ENCODE peak calls at places on chromosomes 3 and 15, in five cellular contexts. C is A549, A is IMR-90, W is K562, Z is HepG2. H is an unnamed sample.

GRCh38 chr3:84904819-84905555 is 53.8 kb upstream of the CADM2 start:
- DNase-seq in C (no peak), A (no peak), W (no peak), Z (no peak), H (no peak)

GRCh38 chr3:131957980-131958379 is 76.8 kb downstream of the CPNE4 start:
- DNase-seq in C (no peak), A (no peak), W (no peak), Z (no peak), H (no peak)

GRCh38 chr15:48723964-48724363 is 78.5 kb upstream of the FBN1 start:
- DNase-seq in C (no peak), A (no peak), W (no peak), Z (no peak), H (no peak)

GRCh38 chr3:69236808-69237707 is 114.7 kb upstream of the LMOD3 start:
- DNase-seq in C (no peak), A (no peak), W (no peak), Z (no peak), H (no peak)

GRCh38 chr15:90407871-90408317 is 19.9 kb downstream of the IQGAP1 start:
- DNase-seq in C (no peak), A (peak; percentile 61), W (no peak), Z (no peak), H (no peak)

GRCh38 chr3:169345662-169346331 is 317.7 kb downstream of the MECOM start:
- DNase-seq in C (no peak), A (no peak), W (no peak), Z (no peak), H (no peak)

GRCh38 chr3:137514853-137515252 is 249.3 kb upstream of the SOX14 start:
- DNase-seq in C (no peak), A (no peak), W (no peak), Z (no peak), H (no peak)

GRCh38 chr15:43194775-43195174 is 9.6 kb downstream of the CCNDBP1 start:
- DNase-seq in C (no peak), A (peak; percentile 38), W (no peak), Z (no peak), H (no peak)

GRCh38 chr3:124792341-124793034 is 62.2 kb downstream of the UMPS start:
- DNase-seq in C (no peak), A (no peak), W (no peak), Z (no peak), H (no peak)

GRCh38 chr15:33839540-33839939 is 128.8 kb upstream of the CHRM5 start:
- DNase-seq in C (no peak), A (no peak), W (no peak), Z (no peak), H (no peak)

GRCh38 chr15:78438595-78439285 is 724 bp downstream of the IREB2 start:
- DNase-seq in C (peak; percentile 31), A (no peak), W (peak; percentile 67), Z (peak; percentile 60), H (no peak)

GRCh38 chr15:99603828-99604227 is 38.0 kb downstream of the MEF2A start:
- DNase-seq in C (no peak), A (peak; percentile 9), W (no peak), Z (no peak), H (no peak)

GRCh38 chr15:49452595-49452994 is 29.6 kb downstream of the FGF7 start:
- DNase-seq in C (no peak), A (peak; percentile 43), W (no peak), Z (no peak), H (no peak)

GRCh38 chr3:53570709-53571108 is 76.3 kb downstream of the CACNA1D start:
- DNase-seq in C (peak; percentile 22), A (peak; percentile 1), W (no peak), Z (no peak), H (no peak)

GRCh38 chr3:4772171-4772804 is 206.9 kb upstream of the BHLHE40 start:
- DNase-seq in C (no peak), A (peak; percentile 68), W (peak; percentile 48), Z (no peak), H (no peak)

GRCh38 chr3:155548194-155548593 is 196.7 kb downstream of the PLCH1 start:
- DNase-seq in C (peak; percentile 36), A (no peak), W (no peak), Z (no peak), H (no peak)

GRCh38 chr3:168620854-168621253 is 525.1 kb upstream of the GOLIM4 start:
- DNase-seq in C (peak; percentile 18), A (no peak), W (no peak), Z (peak; percentile 41), H (no peak)

GRCh38 chr3:149678365-149678948 is 20.6 kb upstream of the WWTR1 start:
- DNase-seq in C (no peak), A (no peak), W (no peak), Z (no peak), H (no peak)

GRCh38 chr3:133384331-133385027 is 15.4 kb upstream of the BFSP2 start:
- DNase-seq in C (peak; percentile 30), A (peak; percentile 65), W (peak; percentile 41), Z (peak; percentile 46), H (no peak)

GRCh38 chr3:61928020-61928419 is 366.6 kb downstream of the PTPRG start:
- DNase-seq in C (no peak), A (peak; percentile 7), W (no peak), Z (no peak), H (no peak)

GRCh38 chr3:194570898-194571297 is 62.3 kb downstream of the TMEM44 start:
- DNase-seq in C (no peak), A (no peak), W (no peak), Z (no peak), H (no peak)

GRCh38 chr3:141707741-141708203 is 30.3 kb upstream of the RNF7 start:
- DNase-seq in C (no peak), A (peak; percentile 64), W (no peak), Z (no peak), H (no peak)

GRCh38 chr15:62877276-62877857 is 165.2 kb upstream of the TPM1 start:
- DNase-seq in C (no peak), A (no peak), W (no peak), Z (no peak), H (no peak)

GRCh38 chr3:115616461-115616860 is 6.8 kb upstream of the GAP43 start:
- DNase-seq in C (no peak), A (no peak), W (no peak), Z (no peak), H (no peak)

GRCh38 chr3:23877324-23877980 is 39.3 kb downstream of the NKIRAS1 start:
- DNase-seq in C (peak; percentile 57), A (peak; percentile 81), W (no peak), Z (peak; percentile 25), H (no peak)

GRCh38 chr3:185825639-185826481 is 1.0 kb upstream of the IGF2BP2 start:
- DNase-seq in C (peak; percentile 57), A (peak; percentile 44), W (peak; percentile 65), Z (no peak), H (no peak)

GRCh38 chr3:130700541-130700940 is 46.1 kb downstream of the PIK3R4 start:
- DNase-seq in C (no peak), A (peak; percentile 48), W (no peak), Z (no peak), H (no peak)

GRCh38 chr3:2166552-2166951 is 67.9 kb downstream of the CNTN4 start:
- DNase-seq in C (peak; percentile 6), A (no peak), W (no peak), Z (no peak), H (no peak)

GRCh38 chr15:96334017-96334704 is 3.7 kb downstream of the NR2F2 start:
- DNase-seq in C (no peak), A (no peak), W (peak; percentile 26), Z (no peak), H (no peak)

GRCh38 chr3:175486255-175486654 is 627.1 kb downstream of the NAALADL2 start:
- DNase-seq in C (no peak), A (no peak), W (no peak), Z (no peak), H (peak; percentile 39)

GRCh38 chr3:89107461-89108035 is at the start of gene EPHA3:
- DNase-seq in C (peak; percentile 42), A (peak; percentile 58), W (peak; percentile 35), Z (peak; percentile 12), H (no peak)

GRCh38 chr3:70815817-70816216 is 503.4 kb upstream of the MDFIC2 start:
- DNase-seq in C (no peak), A (no peak), W (no peak), Z (no peak), H (no peak)

DNA sequence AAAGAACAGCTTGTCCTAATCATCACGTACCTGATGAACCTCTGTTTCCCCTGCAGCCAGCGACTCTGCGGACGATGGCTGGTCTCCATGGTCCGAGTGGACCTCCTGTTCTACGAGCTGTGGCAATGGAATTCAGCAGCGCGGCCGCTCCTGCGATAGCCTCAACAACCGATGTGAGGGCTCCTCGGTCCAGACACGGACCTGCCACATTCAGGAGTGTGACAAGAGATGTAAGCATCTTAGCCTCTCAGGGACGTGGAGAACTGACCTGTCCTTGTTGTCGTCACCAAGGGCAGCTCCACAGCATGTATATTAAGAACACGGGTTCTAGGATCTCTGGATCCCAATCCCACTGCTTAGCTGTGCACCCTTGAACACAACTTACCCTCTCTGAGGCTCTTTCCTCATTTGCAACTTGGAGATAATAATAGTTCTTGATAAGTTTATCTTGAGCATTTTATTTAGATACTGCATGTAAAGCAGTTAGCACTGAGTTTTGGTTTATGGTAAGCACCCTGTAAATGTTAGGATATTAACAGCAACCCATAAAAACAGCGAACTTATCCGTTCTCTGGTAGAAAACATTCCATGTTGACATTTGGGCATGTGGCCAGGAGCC is 6.5 kb downstream of the THBS1 start:
- DNase-seq in C (no peak), A (peak; percentile 47), W (no peak), Z (no peak), H (no peak)
- H3K27ac ChIP-seq in C (no peak overlapping the region), A (no peak overlapping the region), W (no peak overlapping the region), Z (no peak overlapping the region), H (no peak overlapping the region)

GRCh38 chr3:48856469-48856868 is 8.8 kb upstream of the PRKAR2A start:
- DNase-seq in C (no peak), A (no peak), W (no peak), Z (no peak), H (no peak)
- TF ChIP-seq BHLHE40 in C (no peak), A (no peak), W (no peak), Z (no peak), H (no peak)

DNA sequence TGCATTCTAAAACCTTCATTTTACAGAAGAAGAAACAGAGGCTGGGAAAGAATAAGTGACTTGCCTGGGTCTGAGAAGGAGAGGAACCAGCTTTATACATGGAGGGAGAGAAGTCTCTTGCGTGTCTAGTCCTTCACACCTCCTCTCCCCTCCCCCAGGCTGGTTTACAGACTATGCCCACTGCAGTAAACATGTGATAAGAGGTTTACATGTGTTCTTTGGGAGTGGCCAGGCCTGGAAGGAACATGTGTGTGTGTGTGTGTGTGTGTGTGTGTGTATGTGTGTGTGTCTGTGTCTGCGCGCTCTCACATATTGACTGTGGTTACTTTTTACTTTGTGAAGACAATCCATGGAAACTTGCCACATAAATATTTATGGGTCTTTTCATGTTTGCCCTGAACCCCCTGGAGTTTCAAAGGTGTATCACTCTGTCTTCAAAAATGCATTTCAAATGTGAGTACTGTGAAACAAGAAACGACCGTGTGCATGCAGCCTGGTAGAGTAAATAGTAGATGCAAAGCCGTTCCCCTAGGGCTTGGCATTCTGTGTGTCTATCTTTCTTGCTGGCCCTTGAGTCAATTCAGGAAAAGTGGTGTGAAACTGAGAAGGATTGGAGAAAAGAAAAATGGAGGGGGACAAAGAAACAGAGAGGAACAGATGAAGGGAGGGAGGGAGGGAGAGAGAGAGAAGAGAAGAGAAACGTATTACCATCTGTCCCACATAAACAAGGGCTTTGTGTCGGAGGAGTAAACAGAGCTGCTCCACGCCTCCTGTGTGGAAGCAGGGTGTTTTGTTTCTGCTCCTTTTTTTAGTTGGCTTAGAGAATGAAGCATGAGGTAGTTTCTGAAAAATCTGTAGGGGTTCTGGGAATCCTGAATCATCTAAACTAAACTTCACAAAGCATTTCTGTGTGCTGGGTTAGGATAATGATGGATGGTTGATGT is 51.7 kb downstream of the CLDN11 start:
- DNase-seq in C (peak; percentile 21), A (peak; percentile 88), W (peak; percentile 10), Z (no peak), H (no peak)
- H3K27ac ChIP-seq in C (peak overlapping the region; percentile 57), A (peak overlapping the region; percentile 93), W (no peak overlapping the region), Z (no peak overlapping the region), H (no peak overlapping the region)

GRCh38 chr3:48686538-48687219 is 964 bp upstream of the NCKIPSD start:
- DNase-seq in C (no peak), A (peak; percentile 10), W (no peak), Z (no peak), H (no peak)
- TF ChIP-seq BHLHE40 in C (no peak), A (no peak), W (no peak), Z (no peak), H (no peak)

H was measured in GM12878.